ENCODE peak calls at places on chromosome 12, in four cellular contexts. K is CD4-positive, alpha-beta memory T cell; H is sciatic nerve; Z is A673. M is an unnamed sample.

GRCh38 chr12:67558775-67559174 is 89.8 kb upstream of the DYRK2 start:
- DNase-seq in K (no peak), Z (no peak), H (no peak), M (no peak)

GRCh38 chr12:53985358-53985899 is 483 bp downstream of the HOXC10 start:
- DNase-seq in K (no peak), H (no peak), Z (peak; percentile 67), M (no peak)

GRCh38 chr12:39620664-39621658 is 1.4 kb upstream of the ABCD2 start:
- DNase-seq in Z (no peak), K (peak; percentile 46), H (no peak), M (no peak)

GRCh38 chr12:64691227-64691792 is 67.9 kb downstream of the GNS start:
- DNase-seq in Z (no peak), K (no peak), H (no peak), M (no peak)

GRCh38 chr12:26271024-26271423 is 75.7 kb downstream of the SSPN start:
- DNase-seq in Z (no peak), H (no peak), K (no peak), M (no peak)

GRCh38 chr12:132356686-132357622 is 27.6 kb upstream of the GALNT9 start:
- DNase-seq in Z (peak; percentile 90), K (no peak), H (no peak), M (peak; percentile 85)

GRCh38 chr12:109500406-109501185 is 23.2 kb downstream of the UBE3B start:
- DNase-seq in K (no peak), Z (no peak), H (no peak), M (no peak)

GRCh38 chr12:114744696-114745095 is 60.7 kb upstream of the TBX3 start:
- DNase-seq in H (no peak), K (no peak), Z (no peak), M (no peak)

GRCh38 chr12:85836716-85837100 is 499 bp upstream of the RASSF9 start:
- DNase-seq in H (no peak), Z (no peak), K (no peak), M (no peak)

GRCh38 chr12:68893201-68893600 is 39.8 kb downstream of the CPM start:
- DNase-seq in Z (no peak), H (no peak), K (no peak), M (no peak)

GRCh38 chr12:89082354-89082753 is 269.9 kb downstream of the DUSP6 start:
- DNase-seq in H (no peak), K (no peak), Z (peak; percentile 76), M (no peak)

GRCh38 chr12:59166457-59166856 is 246.2 kb upstream of the LRIG3 start:
- DNase-seq in K (no peak), H (no peak), Z (no peak), M (no peak)

GRCh38 chr12:52280319-52280795 is 5.9 kb downstream of the KRT86 start:
- DNase-seq in Z (peak; percentile 39), K (no peak), H (peak; percentile 72), M (no peak)

M was measured in D341Med.